ENCODE peak calls at places on chromosomes 4 and X, in six cellular contexts. Y, B, X, F, S and W are unnamed samples.

GRCh38 chr4:17512973-17513665 is 1.2 kb upstream of the QDPR start:
- DNase-seq in X (no peak), F (no peak), Y (no peak), B (no peak), S (no peak), W (no peak)

GRCh38 chr4:16196482-16197393 is 29.5 kb downstream of the TAPT1 start:
- DNase-seq in X (no peak), Y (no peak), S (no peak), F (peak), B (peak), W (no peak)

GRCh38 chr4:10095296-10095991 is 21.2 kb downstream of the WDR1 start:
- DNase-seq in B (no peak), X (no peak), F (no peak), S (no peak), Y (no peak), W (no peak)

GRCh38 chr4:129043523-129043922 is 49.8 kb downstream of the SCLT1 start:
- DNase-seq in B (peak), F (no peak), S (no peak), X (no peak), Y (no peak), W (no peak)

GRCh38 chrX:41064028-41064427 is 21.2 kb upstream of the USP9X start:
- DNase-seq in S (no peak), F (no peak), X (no peak), B (peak), Y (no peak), W (no peak)

GRCh38 chrX:153476628-153477027 is 6.3 kb upstream of the HAUS7 start:
- DNase-seq in X (no peak), F (no peak), B (no peak), Y (no peak), S (peak), W (no peak)

GRCh38 chr4:126544276-126544675 is 1088.5 kb upstream of the INTU start:
- DNase-seq in B (no peak), X (no peak), S (no peak), Y (no peak), F (no peak), W (no peak)

GRCh38 chrX:1476682-1477081 is 24.0 kb upstream of the ASMTL start:
- DNase-seq in X (no peak), Y (no peak), F (no peak), B (no peak), S (no peak), W (no peak)

GRCh38 chr4:138555584-138555983 is 313.4 kb upstream of the SLC7A11 start:
- DNase-seq in S (no peak), X (no peak), B (peak), F (no peak), Y (no peak), W (no peak)

GRCh38 chr4:15654556-15655222 is 468 bp downstream of the FBXL5 start:
- DNase-seq in S (peak), X (peak), F (peak), Y (no peak), B (peak), W (peak)

GRCh38 chrX:10044021-10044420 is 76.9 kb downstream of the CLDN34 start:
- DNase-seq in B (no peak), S (no peak), Y (no peak), X (no peak), F (no peak), W (no peak)

GRCh38 chrX:21943460-21944135 is 3.1 kb downstream of the SMS start:
- DNase-seq in B (peak), S (no peak), Y (no peak), F (peak), X (no peak), W (no peak)